ENCODE peak calls at places on chromosomes 12 and 14, in seven cellular contexts. Z, G, M, W, Q, V and E are unnamed samples.

GRCh38 chr14:32453857-32454810 is 125.0 kb downstream of the AKAP6 start:
- DNase-seq in M (peak; percentile 16), Z (no peak), V (no peak), W (no peak), G (no peak), Q (no peak), E (peak; percentile 31)

GRCh38 chr12:17793854-17794253 is 296.1 kb downstream of the RERGL start:
- DNase-seq in Q (no peak), Z (no peak), W (no peak), M (no peak), G (no peak), V (no peak), E (no peak)

GRCh38 chr12:122072031-122072970 is 6.3 kb upstream of the MLXIP start:
- DNase-seq in V (peak; percentile 99), W (peak; percentile 94), Z (no peak), M (peak; percentile 95), Q (no peak), G (no peak), E (peak; percentile 97)

GRCh38 chr12:47411961-47412360 is 293.9 kb downstream of the RPAP3 start:
- DNase-seq in Z (no peak), Q (no peak), G (no peak), M (peak; percentile 18), V (no peak), W (no peak), E (no peak)

GRCh38 chr14:74135386-74135785 is 50.6 kb downstream of the LIN52 start:
- DNase-seq in Z (no peak), W (peak; percentile 67), V (peak; percentile 26), G (no peak), M (peak; percentile 60), Q (no peak), E (no peak)

GRCh38 chr14:34297786-34298520 is 164.1 kb downstream of the SPTSSA start:
- DNase-seq in V (no peak), Q (no peak), Z (no peak), W (peak; percentile 14), G (no peak), M (no peak), E (no peak)

GRCh38 chr14:36028218-36028617 is 148.3 kb downstream of the PTCSC3 start:
- DNase-seq in Z (no peak), V (no peak), Q (no peak), W (no peak), G (no peak), M (no peak), E (no peak)

GRCh38 chr12:34599530-34600513 is 577.5 kb downstream of the ALG10 start:
- DNase-seq in V (no peak), M (no peak), G (no peak), W (no peak), Q (peak; percentile 2), Z (no peak), E (no peak)

GRCh38 chr14:63045612-63046320 is 508 bp upstream of the KCNH5 start:
- DNase-seq in Q (no peak), V (peak; percentile 35), W (peak; percentile 54), M (peak; percentile 40), Z (no peak), G (no peak), E (peak; percentile 7)

GRCh38 chr14:105793836-105794235 is 267.5 kb downstream of the TMEM121 start:
- DNase-seq in V (no peak), M (no peak), G (no peak), Z (no peak), Q (no peak), W (no peak), E (no peak)

GRCh38 chr12:89433634-89434033 is 81.3 kb upstream of the DUSP6 start:
- DNase-seq in Z (no peak), M (peak; percentile 47), V (peak; percentile 50), Q (no peak), W (no peak), G (no peak), E (no peak)

GRCh38 chr14:65330416-65330815 is 82.1 kb upstream of the FUT8 start:
- DNase-seq in W (no peak), M (no peak), G (no peak), Q (no peak), Z (no peak), V (no peak), E (no peak)

GRCh38 chr14:71317385-71318096 is 410.3 kb downstream of the PCNX1 start:
- DNase-seq in M (no peak), Z (no peak), G (no peak), V (no peak), Q (no peak), W (no peak), E (no peak)

GRCh38 chr12:55072093-55072492 is 52.3 kb downstream of the NEUROD4 start:
- DNase-seq in W (peak; percentile 3), V (peak; percentile 29), G (peak; percentile 50), M (no peak), Q (peak; percentile 59), Z (peak; percentile 32), E (peak; percentile 36)

GRCh38 chr12:3199551-3200031 is 122.4 kb downstream of the TSPAN9 start:
- DNase-seq in V (peak; percentile 47), Z (no peak), W (peak; percentile 52), G (no peak), Q (no peak), M (peak; percentile 59), E (peak; percentile 79)

GRCh38 chr12:45671254-45671653 is 58.3 kb upstream of the ARID2 start:
- DNase-seq in M (peak; percentile 79), V (peak; percentile 67), G (no peak), W (peak; percentile 78), Z (no peak), Q (no peak), E (peak; percentile 78)

GRCh38 chr14:101622251-101623076 is 61.2 kb downstream of the DIO3 start:
- DNase-seq in W (no peak), M (no peak), G (no peak), V (no peak), Z (no peak), Q (no peak), E (no peak)

GRCh38 chr12:103542078-103542477 is 45.0 kb upstream of the STAB2 start:
- DNase-seq in G (no peak), Z (no peak), Q (no peak), V (no peak), W (no peak), M (no peak), E (no peak)

GRCh38 chr12:132831771-132832170 is 3.1 kb upstream of the GOLGA3 start:
- DNase-seq in M (no peak), W (no peak), V (no peak), G (no peak), Q (no peak), Z (no peak), E (no peak)

GRCh38 chr12:132825861-132826260 is 2.8 kb downstream of the GOLGA3 start:
- DNase-seq in W (no peak), M (no peak), Q (no peak), Z (no peak), G (no peak), V (no peak), E (no peak)

GRCh38 chr12:132827763-132828703 is 636 bp downstream of the GOLGA3 start:
- DNase-seq in Q (peak; percentile 83), M (peak; percentile 84), G (peak; percentile 36), Z (peak; percentile 77), W (peak; percentile 76), V (peak; percentile 87), E (peak; percentile 41)

GRCh38 chr12:132825089-132825488 is 3.6 kb downstream of the GOLGA3 start:
- DNase-seq in M (no peak), Q (no peak), Z (no peak), G (no peak), W (no peak), V (no peak), E (no peak)

DNA sequence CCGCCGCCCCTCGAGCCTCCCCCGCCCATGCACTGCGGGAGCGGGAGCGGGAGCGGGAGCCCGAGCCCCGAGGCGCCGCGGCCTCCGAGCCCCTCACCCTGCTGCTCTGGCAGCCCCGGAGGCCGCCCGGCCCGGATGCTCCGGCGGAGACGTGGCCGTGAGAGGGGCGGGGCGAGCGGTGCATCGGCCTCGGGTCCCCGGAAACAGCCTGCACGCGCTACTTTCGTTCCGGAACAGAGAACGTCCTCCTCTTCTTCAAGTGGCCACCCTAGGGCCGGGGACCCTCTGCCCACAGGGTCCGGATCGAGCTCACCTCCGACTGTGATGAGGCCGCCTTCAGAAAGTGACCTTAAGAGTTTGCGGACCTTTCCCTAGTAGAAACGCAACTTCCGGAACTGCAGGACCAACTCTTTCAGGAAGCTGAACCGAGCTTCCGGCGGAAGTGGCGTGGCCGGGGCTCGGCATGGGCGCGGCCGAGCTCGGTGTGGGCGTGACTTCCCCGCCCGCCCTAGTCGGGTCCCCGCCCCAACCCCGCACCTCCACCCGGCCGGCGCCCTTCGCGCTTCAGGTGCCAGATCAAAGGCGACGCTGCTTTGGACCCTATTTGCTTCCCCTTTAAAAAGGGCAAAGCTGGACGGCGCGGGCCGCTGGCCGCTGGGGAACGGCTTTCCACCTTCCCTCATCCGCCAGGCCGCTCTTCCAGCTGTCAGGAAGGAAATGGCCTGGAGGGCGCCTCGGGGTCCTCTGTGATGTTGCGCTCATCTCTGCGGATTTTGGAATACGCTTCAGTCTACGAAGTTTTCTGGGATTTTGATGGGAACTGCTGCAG is at the start of gene GOLGA3:
- DNase-seq in G (peak; percentile 95), M (peak; percentile 93), Z (peak; percentile 96), Q (peak; percentile 97), V (peak; percentile 95), W (peak; percentile 96), E (peak; percentile 93)
- H3K4me3 ChIP-seq in G (peak within 1 kb of the TSS; percentile 88), M (peak within 1 kb of the TSS; percentile 95), Z (peak within 1 kb of the TSS; percentile 53), Q (peak within 1 kb of the TSS; percentile 88), V (peak within 1 kb of the TSS; percentile 99), W (peak within 1 kb of the TSS; percentile 83), E (peak within 1 kb of the TSS; percentile 98)

GRCh38 chr14:104137297-104138097 is 890 bp upstream of the KIF26A start:
- DNase-seq in M (peak; percentile 4), Q (peak; percentile 81), V (peak; percentile 50), W (peak; percentile 19), Z (peak; percentile 73), G (peak; percentile 54), E (peak; percentile 63)
- TF ChIP-seq CTCF in M (peak; percentile 55), Q (peak; percentile 82), V (peak; percentile 41), W (peak; percentile 32), Z (peak; percentile 96), G (peak; percentile 98), E (peak; percentile 53)

GRCh38 chr14:98633380-98633779 is 638.6 kb downstream of the BCL11B start:
- DNase-seq in M (no peak), Q (no peak), V (no peak), G (no peak), Z (peak; percentile 8), W (no peak), E (no peak)

DNA sequence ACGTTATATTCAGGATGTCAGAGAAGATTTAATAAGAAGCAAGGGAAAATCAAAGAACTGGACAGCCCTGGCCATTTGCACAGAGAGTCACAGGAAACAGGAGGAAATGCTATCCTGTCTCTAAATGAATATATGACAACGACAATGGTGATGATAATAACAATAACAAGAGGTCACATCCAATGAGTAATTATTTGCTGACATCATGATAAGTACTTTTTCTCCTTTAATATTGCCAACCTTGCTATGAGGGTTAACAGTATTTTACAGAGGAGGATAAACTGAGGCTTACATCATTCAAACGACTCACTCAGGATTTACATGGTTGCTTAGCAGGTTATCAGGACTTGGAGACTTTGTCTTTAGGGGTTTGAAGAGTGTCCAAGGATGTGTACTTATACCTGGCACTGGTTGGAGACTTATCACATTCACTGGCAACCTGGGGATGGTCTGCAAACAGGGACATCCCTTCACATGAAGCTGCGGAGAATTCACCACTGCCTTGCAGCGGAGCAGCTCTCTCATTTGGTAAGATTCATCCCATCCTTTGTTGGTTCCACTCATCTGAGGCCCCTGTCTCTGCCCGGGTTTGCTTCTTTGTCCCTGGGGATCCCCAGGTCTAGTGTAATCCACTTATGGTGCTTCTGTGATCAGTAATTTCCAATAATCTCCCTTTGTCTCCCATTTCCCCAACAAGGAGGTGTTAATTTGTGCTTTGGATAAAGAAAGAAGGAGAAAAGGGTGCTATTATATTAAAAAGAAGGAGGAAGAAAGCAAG is 637.8 kb downstream of the BCL11B start:
- DNase-seq in V (no peak), Z (no peak), W (no peak), G (no peak), M (no peak), Q (no peak), E (no peak)
- H3K4me3 ChIP-seq in V (no peak overlapping the region), Z (no peak overlapping the region), W (no peak overlapping the region), G (no peak overlapping the region), M (no peak overlapping the region), Q (no peak overlapping the region), E (no peak overlapping the region)

GRCh38 chr12:4251228-4251891 is 22.2 kb upstream of the CCND2 start:
- DNase-seq in V (no peak), Q (no peak), W (no peak), M (no peak), Z (no peak), G (no peak), E (no peak)
- TF ChIP-seq CTCF in V (no peak), Q (no peak), W (no peak), M (no peak), Z (no peak), G (no peak), E (no peak)